ENCODE peak calls at places on chromosomes 12 and 14, in four cellular contexts. S is naive thymus-derived CD4-positive, alpha-beta T cell; Y is tibial nerve; A is PC-3. Q is an unnamed sample.

GRCh38 chr12:14545144-14546124 is 22.2 kb downstream of the PLBD1 start:
- DNase-seq in S (no peak), Y (no peak), A (no peak), Q (no peak)

GRCh38 chr14:101109347-101109638 is 205.8 kb upstream of the RTL1 start:
- DNase-seq in S (no peak), Y (no peak), A (no peak), Q (no peak)

GRCh38 chr12:94753071-94753779 is 102.9 kb upstream of the TMCC3 start:
- DNase-seq in S (no peak), Y (no peak), A (no peak), Q (no peak)

GRCh38 chr12:19482036-19482435 is 42.7 kb downstream of the AEBP2 start:
- DNase-seq in S (no peak), Y (no peak), A (no peak), Q (no peak)

GRCh38 chr12:116962197-116962596 is 51.4 kb downstream of the FBXW8 start:
- DNase-seq in S (no peak), Y (no peak), A (no peak), Q (peak; percentile 27)

GRCh38 chr14:75401356-75401755 is 26.5 kb upstream of the JDP2 start:
- DNase-seq in S (no peak), Y (peak; percentile 64), A (no peak), Q (no peak)

GRCh38 chr14:69288956-69289705 is 29.2 kb downstream of the GALNT16 start:
- DNase-seq in S (no peak), Y (no peak), A (no peak), Q (no peak)

GRCh38 chr12:62127516-62127915 is 132.7 kb upstream of the USP15 start:
- DNase-seq in S (no peak), Y (no peak), A (no peak), Q (no peak)

GRCh38 chr12:95838125-95838524 is 20.6 kb upstream of the SNRPF start:
- DNase-seq in S (no peak), Y (peak; percentile 45), A (peak; percentile 85), Q (no peak)

GRCh38 chr12:104177663-104178501 is 37.7 kb upstream of the TXNRD1 start:
- DNase-seq in S (no peak), Y (peak; percentile 82), A (peak; percentile 85), Q (no peak)

GRCh38 chr14:54440870-54441868 is at the start of gene CNIH1:
- DNase-seq in S (peak; percentile 96), Y (peak; percentile 87), A (peak; percentile 99), Q (peak; percentile 87)

GRCh38 chr12:43282106-43282505 is 269.9 kb downstream of the ADAMTS20 start:
- DNase-seq in S (no peak), Y (no peak), A (peak; percentile 58), Q (no peak)

GRCh38 chr14:52312872-52313492 is 1.1 kb upstream of the PTGER2 start:
- DNase-seq in S (no peak), Y (no peak), A (no peak), Q (no peak)

GRCh38 chr12:2891240-2892053 is 756 bp downstream of the TULP3 start:
- DNase-seq in S (no peak), Y (peak; percentile 29), A (peak; percentile 55), Q (no peak)

GRCh38 chr14:55220230-55220629 is 28.8 kb upstream of the DLGAP5 start:
- DNase-seq in S (no peak), Y (no peak), A (peak; percentile 72), Q (no peak)

GRCh38 chr14:69612014-69612758 is 790 bp downstream of the SUSD6 start:
- DNase-seq in S (peak; percentile 30), Y (peak; percentile 13), A (peak; percentile 37), Q (peak; percentile 38)

DNA sequence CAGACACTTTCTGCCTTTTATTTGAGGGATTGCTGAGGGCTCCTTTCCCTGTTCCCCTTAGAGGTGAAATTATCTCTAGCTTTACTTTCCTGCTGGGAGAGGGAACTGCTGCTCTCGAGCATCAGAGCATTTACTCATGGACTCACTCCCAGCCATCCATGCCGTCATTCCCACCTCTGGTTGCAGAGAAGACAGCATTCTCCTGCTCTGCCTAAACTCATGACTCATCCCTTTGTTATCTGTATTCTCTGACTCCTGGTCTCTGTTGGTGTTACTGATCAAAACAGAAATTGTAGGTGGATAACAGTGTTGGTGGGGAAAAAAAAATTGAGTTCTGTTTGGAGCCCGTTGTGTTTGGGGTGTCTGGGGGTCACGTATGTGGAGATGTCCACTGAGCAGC is 159.3 kb downstream of the TTC8 start:
- DNase-seq in S (no peak), Y (no peak), A (peak; percentile 88), Q (no peak)
- H3K27ac ChIP-seq in S (no peak overlapping the region), Y (no peak overlapping the region), A (peak overlapping the region; percentile 13), Q (no peak overlapping the region)

GRCh38 chr12:112236786-112237185 is 111.4 kb downstream of the TRAFD1 start:
- DNase-seq in S (no peak), Y (no peak), A (no peak), Q (no peak)
- H3K36me3 ChIP-seq in S (peaks cover 10% of the 10 kb centered on the region), Y (peaks cover 5% of the 10 kb centered on the region), A (peaks cover 32% of the 10 kb centered on the region), Q (peaks cover 80% of the 10 kb centered on the region)

DNA sequence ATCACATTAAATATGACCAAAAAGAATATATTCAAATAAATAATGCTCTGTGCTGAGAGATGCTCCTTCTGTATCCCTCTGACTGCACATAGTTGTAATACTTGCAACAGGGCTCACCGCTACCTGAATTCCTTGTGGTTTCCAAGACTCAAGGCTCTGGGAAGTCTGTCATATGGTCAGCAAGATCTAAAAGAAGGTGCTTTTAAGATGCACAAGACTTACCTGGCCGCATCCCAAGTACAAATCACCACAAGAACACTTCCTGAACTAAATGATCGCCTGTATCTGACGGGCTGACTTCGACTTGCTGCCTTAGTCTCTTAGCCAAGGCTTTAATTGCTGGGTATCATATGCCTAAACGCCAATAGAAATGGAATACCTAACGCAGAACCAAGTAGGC is 67.2 kb downstream of the HECTD4 start:
- DNase-seq in S (no peak), Y (no peak), A (no peak), Q (no peak)
- H3K27ac ChIP-seq in S (no peak overlapping the region), Y (no peak overlapping the region), A (no peak overlapping the region), Q (no peak overlapping the region)

DNA sequence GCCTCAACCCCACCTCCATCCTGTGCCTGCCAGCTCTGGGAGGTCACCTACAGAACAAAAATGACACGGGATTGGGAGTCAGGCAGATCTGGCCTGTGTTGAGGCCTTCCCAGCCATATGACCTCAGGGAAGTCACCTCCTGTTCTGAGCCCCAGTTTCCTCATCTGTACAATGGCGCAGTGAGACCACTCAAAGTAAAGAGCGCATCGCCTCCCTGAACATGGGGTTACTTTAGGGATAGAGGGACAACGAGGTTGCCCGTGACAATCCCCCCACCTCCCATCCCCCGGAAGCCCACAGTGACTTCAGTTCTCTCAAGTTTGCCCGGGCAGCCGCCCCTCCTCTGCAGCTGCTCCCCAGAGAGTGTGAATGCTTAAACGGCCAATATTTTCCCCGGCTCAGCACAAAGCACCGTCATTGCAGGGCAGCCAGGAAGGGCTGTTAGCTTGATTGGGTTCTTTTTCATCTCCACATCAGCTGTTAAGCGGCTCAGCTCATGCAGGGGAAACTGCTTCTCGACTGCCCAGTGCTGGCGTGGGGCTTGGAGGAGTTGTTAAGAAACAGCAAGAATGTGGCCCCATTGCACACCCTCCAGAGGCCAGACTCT is 120.4 kb upstream of the NCOR2 start:
- DNase-seq in S (no peak), Y (peak; percentile 33), A (no peak), Q (no peak)
- H3K36me3 ChIP-seq in S (no peaks in the 10 kb centered on the region), Y (no peaks in the 10 kb centered on the region), A (no peaks in the 10 kb centered on the region), Q (no peaks in the 10 kb centered on the region)

GRCh38 chr14:91920526-91920925 is 27.0 kb downstream of the FBLN5 start:
- DNase-seq in S (no peak), Y (no peak), A (no peak), Q (no peak)

GRCh38 chr14:91925727-91926121 is 21.8 kb downstream of the FBLN5 start:
- DNase-seq in S (no peak), Y (no peak), A (no peak), Q (no peak)

GRCh38 chr14:91918159-91918883 is 29.2 kb downstream of the FBLN5 start:
- DNase-seq in S (no peak), Y (no peak), A (no peak), Q (no peak)

GRCh38 chr14:91924871-91925726 is 22.4 kb downstream of the FBLN5 start:
- DNase-seq in S (no peak), Y (no peak), A (no peak), Q (no peak)

DNA sequence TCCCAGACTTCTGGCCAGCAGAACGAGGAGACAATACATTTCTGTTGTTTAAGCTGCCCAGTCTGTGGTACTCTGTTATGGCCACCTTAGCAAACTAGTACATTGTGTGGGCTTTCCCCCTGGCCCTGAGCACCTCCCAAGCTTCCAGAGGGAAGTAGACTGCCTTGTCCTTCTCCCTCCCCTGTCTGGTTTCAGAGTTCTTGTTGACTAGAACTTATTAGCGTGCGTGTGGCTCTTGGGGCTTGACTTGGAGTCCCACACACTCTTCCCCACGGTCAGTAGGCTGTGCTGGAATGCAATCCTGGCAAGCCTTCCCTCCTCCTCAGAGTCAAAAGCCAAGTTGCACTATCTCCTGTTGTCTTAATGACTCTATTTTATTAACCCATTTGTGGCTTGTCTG is 27.7 kb downstream of the FBLN5 start:
- DNase-seq in S (no peak), Y (peak; percentile 54), A (no peak), Q (no peak)
- H3K27ac ChIP-seq in S (no peak overlapping the region), Y (peak overlapping the region; percentile 78), A (no peak overlapping the region), Q (no peak overlapping the region)

GRCh38 chr14:49582211-49582977 is 3.8 kb downstream of the RPS29 start:
- DNase-seq in S (no peak), Y (no peak), A (no peak), Q (no peak)

GRCh38 chr14:49581961-49582210 is 4.3 kb downstream of the RPS29 start:
- DNase-seq in S (no peak), Y (no peak), A (no peak), Q (no peak)

GRCh38 chr14:49584058-49584457 is 2.1 kb downstream of the RPS29 start:
- DNase-seq in S (no peak), Y (no peak), A (no peak), Q (no peak)

GRCh38 chr14:49581209-49581960 is 4.8 kb downstream of the RPS29 start:
- DNase-seq in S (no peak), Y (no peak), A (no peak), Q (no peak)

GRCh38 chr14:49583629-49584028 is 2.6 kb downstream of the RPS29 start:
- DNase-seq in S (no peak), Y (no peak), A (no peak), Q (no peak)
- H3K36me3 ChIP-seq in S (peaks cover 16% of the 10 kb centered on the region), Y (no peaks in the 10 kb centered on the region), A (peaks cover 35% of the 10 kb centered on the region), Q (peaks cover 27% of the 10 kb centered on the region)

DNA sequence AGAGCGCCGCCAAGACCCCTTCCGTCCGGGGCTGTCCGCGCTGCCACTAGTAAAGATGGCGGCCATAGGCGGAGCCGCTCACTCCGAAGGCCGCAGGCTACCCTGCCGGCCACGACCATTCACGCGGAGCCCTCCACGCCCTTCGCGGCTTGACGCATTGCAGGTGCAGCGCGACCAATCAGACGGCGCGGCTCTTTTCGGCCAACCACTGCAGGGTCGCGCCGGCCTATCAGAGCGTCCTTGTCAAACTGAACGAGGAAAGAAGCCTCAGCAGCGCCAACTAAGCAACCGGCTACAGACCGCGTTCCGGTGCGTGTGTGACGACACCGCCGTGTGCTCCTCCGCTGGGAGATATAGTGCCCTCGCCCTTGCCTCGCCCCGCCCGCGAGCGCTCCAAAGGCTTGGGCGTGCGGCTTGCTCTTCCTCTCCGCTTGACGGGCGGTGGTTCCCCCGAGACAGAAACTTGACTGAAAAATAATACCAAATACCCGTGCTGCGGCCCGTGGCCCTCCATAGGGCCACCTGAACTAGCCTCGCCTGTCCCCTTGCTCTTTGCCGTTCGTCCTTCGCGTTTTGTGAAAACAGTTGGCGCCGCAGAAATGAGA is 13.6 kb upstream of the CALM1 start:
- DNase-seq in S (peak; percentile 93), Y (peak; percentile 99), A (peak; percentile 100), Q (peak; percentile 96)
- H3K27ac ChIP-seq in S (peak overlapping the region; percentile 99), Y (peak overlapping the region; percentile 97), A (peak overlapping the region; percentile 86), Q (peak overlapping the region; percentile 98)

GRCh38 chr12:26928661-26929060 is 9.1 kb downstream of the INTS13 start:
- DNase-seq in S (no peak), Y (no peak), A (no peak), Q (no peak)
- H3K36me3 ChIP-seq in S (no peaks in the 10 kb centered on the region), Y (no peaks in the 10 kb centered on the region), A (peaks cover 68% of the 10 kb centered on the region), Q (peaks cover 50% of the 10 kb centered on the region)

GRCh38 chr14:65817011-65817410 is 404.5 kb downstream of the FUT8 start:
- DNase-seq in S (no peak), Y (no peak), A (peak; percentile 6), Q (no peak)
- H3K27ac ChIP-seq in S (no peak overlapping the region), Y (no peak overlapping the region), A (no peak overlapping the region), Q (no peak overlapping the region)

Q was measured in CD4-positive, CD25-positive, alpha-beta regulatory T cell.